ENCODE peak calls at places on chromosomes 1 and 21, in ten cellular contexts. Q, V, E, M, L, G, U, Z, P and C are unnamed samples.

GRCh38 chr1:111480682-111481081 is 6.9 kb downstream of the C1orf162 start:
- DNase-seq in Q (no peak), V (no peak), E (no peak), M (no peak), L (no peak), G (no peak), U (no peak), Z (no peak), P (no peak), C (no peak)

GRCh38 chr21:38814126-38815059 is 8.7 kb downstream of the ETS2 start:
- DNase-seq in Q (no peak), V (no peak), E (no peak), M (peak; percentile 55), L (no peak), G (no peak), U (no peak), Z (no peak), P (no peak), C (no peak)

GRCh38 chr1:23442751-23443150 is 18.2 kb upstream of the TCEA3 start:
- DNase-seq in Q (no peak), V (no peak), E (no peak), M (no peak), L (no peak), G (no peak), U (no peak), Z (no peak), P (no peak), C (no peak)

GRCh38 chr1:212671342-212672031 is 28.2 kb downstream of the BATF3 start:
- DNase-seq in Q (peak; percentile 69), V (peak; percentile 89), E (no peak), M (peak; percentile 14), L (peak; percentile 35), G (peak; percentile 77), U (no peak), Z (peak; percentile 46), P (peak; percentile 68), C (peak; percentile 23)

GRCh38 chr1:74505133-74505532 is 7.3 kb downstream of the LRRC53 start:
- DNase-seq in Q (peak; percentile 46), V (no peak), E (no peak), M (no peak), L (no peak), G (no peak), U (no peak), Z (no peak), P (no peak), C (no peak)

GRCh38 chr1:198986041-198986440 is 347.2 kb downstream of the PTPRC start:
- DNase-seq in Q (no peak), V (no peak), E (no peak), M (no peak), L (no peak), G (no peak), U (no peak), Z (peak; percentile 12), P (no peak), C (no peak)

GRCh38 chr1:202343652-202344349 is 2.1 kb upstream of the UBE2T start:
- DNase-seq in Q (no peak), V (peak; percentile 53), E (no peak), M (no peak), L (no peak), G (no peak), U (no peak), Z (peak; percentile 66), P (peak; percentile 50), C (no peak)

GRCh38 chr1:175978926-175979325 is 228.2 kb downstream of the COP1 start:
- DNase-seq in Q (no peak), V (no peak), E (no peak), M (no peak), L (no peak), G (no peak), U (no peak), Z (peak; percentile 70), P (no peak), C (no peak)

GRCh38 chr1:193537266-193538003 is 351.0 kb upstream of the B3GALT2 start:
- DNase-seq in Q (no peak), V (no peak), E (peak; percentile 75), M (no peak), L (no peak), G (no peak), U (no peak), Z (no peak), P (no peak), C (peak; percentile 91)

GRCh38 chr1:112882271-112882744 is 73.7 kb downstream of the SLC16A1 start:
- DNase-seq in Q (no peak), V (no peak), E (no peak), M (no peak), L (no peak), G (no peak), U (no peak), Z (no peak), P (no peak), C (no peak)

GRCh38 chr1:200558866-200559459 is 61.6 kb downstream of the KIF14 start:
- DNase-seq in Q (no peak), V (peak; percentile 39), E (no peak), M (no peak), L (no peak), G (no peak), U (no peak), Z (peak; percentile 86), P (peak; percentile 44), C (peak; percentile 44)

GRCh38 chr1:46517010-46517600 is 27.5 kb downstream of the DMBX1 start:
- DNase-seq in Q (no peak), V (peak; percentile 47), E (no peak), M (no peak), L (no peak), G (peak; percentile 19), U (no peak), Z (no peak), P (no peak), C (no peak)

GRCh38 chr1:99943238-99943794 is 26.5 kb upstream of the SLC35A3 start:
- DNase-seq in Q (no peak), V (peak; percentile 8), E (no peak), M (no peak), L (no peak), G (no peak), U (no peak), Z (peak; percentile 75), P (peak; percentile 40), C (no peak)

GRCh38 chr1:4585216-4585615 is 69.2 kb upstream of the AJAP1 start:
- DNase-seq in Q (no peak), V (no peak), E (peak; percentile 43), M (no peak), L (no peak), G (no peak), U (no peak), Z (no peak), P (no peak), C (peak; percentile 53)

GRCh38 chr21:14300074-14300473 is 82.9 kb downstream of the HSPA13 start:
- DNase-seq in Q (no peak), V (no peak), E (no peak), M (no peak), L (no peak), G (no peak), U (no peak), Z (no peak), P (no peak), C (no peak)

GRCh38 chr1:197660389-197660788 is 114.9 kb downstream of the DENND1B start:
- DNase-seq in Q (no peak), V (no peak), E (no peak), M (no peak), L (no peak), G (no peak), U (no peak), Z (no peak), P (no peak), C (no peak)

GRCh38 chr1:244964112-244964971 is 100.0 kb upstream of the HNRNPU start:
- DNase-seq in Q (no peak), V (peak; percentile 40), E (no peak), M (no peak), L (no peak), G (no peak), U (no peak), Z (peak; percentile 80), P (peak; percentile 87), C (peak; percentile 27)

GRCh38 chr1:38865112-38865715 is 5.6 kb upstream of the RRAGC start:
- DNase-seq in Q (no peak), V (no peak), E (no peak), M (no peak), L (no peak), G (no peak), U (no peak), Z (no peak), P (no peak), C (peak; percentile 7)

GRCh38 chr1:38178236-38178635 is 131.6 kb upstream of the POU3F1 start:
- DNase-seq in Q (no peak), V (no peak), E (no peak), M (no peak), L (no peak), G (no peak), U (no peak), Z (no peak), P (no peak), C (no peak)

GRCh38 chr1:244329591-244330317 is 122.0 kb downstream of the ADSS2 start:
- DNase-seq in Q (no peak), V (peak; percentile 35), E (no peak), M (no peak), L (no peak), G (no peak), U (no peak), Z (peak; percentile 53), P (no peak), C (no peak)

GRCh38 chr1:201222125-201222524 is 31.5 kb downstream of the IGFN1 start:
- DNase-seq in Q (no peak), V (no peak), E (no peak), M (no peak), L (no peak), G (no peak), U (no peak), Z (no peak), P (no peak), C (no peak)

GRCh38 chr1:63073530-63074306 is 248.6 kb upstream of the FOXD3 start:
- DNase-seq in Q (peak; percentile 14), V (no peak), E (no peak), M (no peak), L (no peak), G (no peak), U (no peak), Z (no peak), P (peak; percentile 1), C (no peak)

GRCh38 chr1:91550961-91551360 is 50.3 kb downstream of the CDC7 start:
- DNase-seq in Q (no peak), V (no peak), E (no peak), M (no peak), L (no peak), G (no peak), U (no peak), Z (no peak), P (no peak), C (no peak)

GRCh38 chr1:16924216-16924918 is 2.6 kb downstream of the CROCC start:
- DNase-seq in Q (no peak), V (no peak), E (no peak), M (no peak), L (no peak), G (no peak), U (no peak), Z (no peak), P (no peak), C (no peak)

GRCh38 chr1:62917314-62917713 is 133.4 kb downstream of the ATG4C start:
- DNase-seq in Q (no peak), V (no peak), E (no peak), M (no peak), L (no peak), G (no peak), U (no peak), Z (no peak), P (no peak), C (no peak)

GRCh38 chr1:77370161-77370560 is 88.3 kb downstream of the AK5 start:
- DNase-seq in Q (no peak), V (no peak), E (no peak), M (no peak), L (no peak), G (no peak), U (no peak), Z (peak; percentile 33), P (no peak), C (no peak)

GRCh38 chr1:231240531-231240882 is 505 bp upstream of the GNPAT start:
- DNase-seq in Q (no peak), V (no peak), E (no peak), M (no peak), L (no peak), G (no peak), U (no peak), Z (no peak), P (no peak), C (no peak)

GRCh38 chr21:45492765-45493164 is 49.5 kb downstream of the SLC19A1 start:
- DNase-seq in Q (no peak), V (no peak), E (no peak), M (no peak), L (no peak), G (no peak), U (no peak), Z (no peak), P (no peak), C (no peak)